ENCODE peak calls at places on chromosome 9, in eight cellular contexts. One of them, this sample, is unnamed.

GRCh38 chr9:35798658-35799366 is 7.4 kb downstream of the NPR2 start:
- DNase-seq in osteoblast: peak; percentile 53
- DNase-seq in OCI-LY7: no peak
- DNase-seq in thoracic aorta: no peak
- DNase-seq in psoas muscle: no peak
- DNase-seq in heart left ventricle: no peak
- DNase-seq in thyroid gland: no peak
- DNase-seq in Peyer's patch: no peak
- DNase-seq in this sample: no peak

GRCh38 chr9:20884985-20885593 is 146.4 kb downstream of the HACD4 start:
- DNase-seq in thoracic aorta: peak; percentile 2
- DNase-seq in psoas muscle: peak; percentile 64
- DNase-seq in OCI-LY7: peak; percentile 50
- DNase-seq in thyroid gland: peak; percentile 71
- DNase-seq in osteoblast: peak; percentile 10
- DNase-seq in Peyer's patch: peak; percentile 81
- DNase-seq in heart left ventricle: peak; percentile 26
- DNase-seq in this sample: no peak

GRCh38 chr9:86093788-86094555 is 5.4 kb downstream of the GOLM1 start:
- DNase-seq in osteoblast: no peak
- DNase-seq in psoas muscle: no peak
- DNase-seq in Peyer's patch: peak; percentile 81
- DNase-seq in thyroid gland: no peak
- DNase-seq in heart left ventricle: no peak
- DNase-seq in thoracic aorta: no peak
- DNase-seq in OCI-LY7: no peak
- DNase-seq in this sample: no peak

GRCh38 chr9:38622083-38622674 is 1.8 kb upstream of the ANKRD18A start:
- DNase-seq in thoracic aorta: no peak
- DNase-seq in osteoblast: peak; percentile 77
- DNase-seq in heart left ventricle: no peak
- DNase-seq in psoas muscle: peak; percentile 46
- DNase-seq in Peyer's patch: no peak
- DNase-seq in OCI-LY7: no peak
- DNase-seq in thyroid gland: peak; percentile 85
- DNase-seq in this sample: peak; percentile 64

GRCh38 chr9:97925497-97926334 is 3.4 kb upstream of the TRMO start:
- DNase-seq in heart left ventricle: no peak
- DNase-seq in thyroid gland: no peak
- DNase-seq in thoracic aorta: no peak
- DNase-seq in Peyer's patch: no peak
- DNase-seq in osteoblast: no peak
- DNase-seq in psoas muscle: no peak
- DNase-seq in OCI-LY7: no peak
- DNase-seq in this sample: no peak

GRCh38 chr9:126489604-126490593 is 123.8 kb upstream of the LMX1B start:
- DNase-seq in psoas muscle: no peak
- DNase-seq in thoracic aorta: no peak
- DNase-seq in thyroid gland: no peak
- DNase-seq in heart left ventricle: no peak
- DNase-seq in Peyer's patch: no peak
- DNase-seq in OCI-LY7: no peak
- DNase-seq in osteoblast: peak; percentile 89
- DNase-seq in this sample: peak; percentile 61

GRCh38 chr9:72132052-72132451 is 17.2 kb upstream of the GDA start:
- DNase-seq in OCI-LY7: no peak
- DNase-seq in Peyer's patch: no peak
- DNase-seq in psoas muscle: no peak
- DNase-seq in osteoblast: no peak
- DNase-seq in thyroid gland: no peak
- DNase-seq in heart left ventricle: no peak
- DNase-seq in thoracic aorta: no peak
- DNase-seq in this sample: no peak

GRCh38 chr9:79028101-79028500 is 543.7 kb upstream of the TLE4 start:
- DNase-seq in thoracic aorta: no peak
- DNase-seq in Peyer's patch: no peak
- DNase-seq in psoas muscle: no peak
- DNase-seq in osteoblast: no peak
- DNase-seq in thyroid gland: no peak
- DNase-seq in OCI-LY7: no peak
- DNase-seq in heart left ventricle: no peak
- DNase-seq in this sample: no peak

GRCh38 chr9:4086119-4087088 is 213.5 kb downstream of the GLIS3 start:
- DNase-seq in osteoblast: peak; percentile 80
- DNase-seq in Peyer's patch: no peak
- DNase-seq in thoracic aorta: no peak
- DNase-seq in OCI-LY7: no peak
- DNase-seq in psoas muscle: no peak
- DNase-seq in thyroid gland: no peak
- DNase-seq in heart left ventricle: no peak
- DNase-seq in this sample: no peak

GRCh38 chr9:16521868-16522381 is 348.5 kb downstream of the BNC2 start:
- DNase-seq in heart left ventricle: peak; percentile 43
- DNase-seq in osteoblast: peak; percentile 49
- DNase-seq in OCI-LY7: no peak
- DNase-seq in thoracic aorta: no peak
- DNase-seq in psoas muscle: peak; percentile 42
- DNase-seq in Peyer's patch: no peak
- DNase-seq in thyroid gland: no peak
- DNase-seq in this sample: no peak

DNA sequence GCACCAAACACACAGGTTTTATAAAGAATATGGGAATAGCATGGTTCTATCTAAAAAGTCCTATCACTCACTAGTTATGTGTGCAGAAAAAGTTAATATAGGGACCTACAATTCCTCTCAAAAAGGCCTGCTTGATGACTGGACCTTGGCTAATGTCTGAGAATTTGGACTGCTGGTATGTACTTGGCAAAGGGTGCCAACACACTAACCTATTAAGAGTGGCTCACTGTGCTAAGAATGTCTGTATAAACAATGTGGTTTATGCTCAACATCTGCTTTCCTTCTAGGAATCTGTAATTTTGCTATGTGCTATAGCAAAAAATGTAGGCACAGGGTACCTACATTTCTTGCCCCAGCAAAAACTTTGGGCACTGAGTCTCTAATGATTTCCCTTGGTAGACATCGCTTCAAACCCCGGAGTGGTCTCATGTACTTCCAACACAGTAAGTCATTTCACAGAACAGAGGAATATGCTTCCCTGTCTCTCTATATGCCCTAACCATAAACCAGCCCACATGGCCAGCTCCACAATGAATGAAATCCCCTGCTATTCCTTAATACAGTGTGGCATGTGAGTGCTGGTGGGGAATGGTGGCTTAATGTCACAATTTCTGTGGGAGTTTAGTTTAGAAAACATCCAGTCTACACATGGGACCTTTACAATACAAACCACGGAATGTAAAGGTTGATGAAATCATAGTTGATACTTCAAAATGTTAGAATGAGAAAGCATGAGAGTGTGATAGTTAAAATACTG is 101.7 kb downstream of the UBAP2 start:
- DNase-seq in Peyer's patch: no peak
- DNase-seq in heart left ventricle: no peak
- DNase-seq in thoracic aorta: no peak
- DNase-seq in thyroid gland: peak; percentile 51
- DNase-seq in OCI-LY7: no peak
- DNase-seq in osteoblast: peak; percentile 92
- DNase-seq in psoas muscle: no peak
- DNase-seq in this sample: no peak
- H3K36me3 ChIP-seq in Peyer's patch: no peaks in the 10 kb centered on the region
- H3K36me3 ChIP-seq in heart left ventricle: peaks cover 13% of the 10 kb centered on the region
- H3K36me3 ChIP-seq in thoracic aorta: no peaks in the 10 kb centered on the region
- H3K36me3 ChIP-seq in thyroid gland: peaks cover 4% of the 10 kb centered on the region
- H3K36me3 ChIP-seq in OCI-LY7: peaks cover 84% of the 10 kb centered on the region
- H3K36me3 ChIP-seq in osteoblast: peaks cover 21% of the 10 kb centered on the region
- H3K36me3 ChIP-seq in psoas muscle: peaks cover 65% of the 10 kb centered on the region
- H3K36me3 ChIP-seq in this sample: peaks cover 12% of the 10 kb centered on the region

GRCh38 chr9:128103589-128103962 is 24.0 kb downstream of the PTGES2 start:
- DNase-seq in osteoblast: peak; percentile 80
- DNase-seq in thoracic aorta: no peak
- DNase-seq in thyroid gland: peak; percentile 42
- DNase-seq in OCI-LY7: peak; percentile 47
- DNase-seq in psoas muscle: no peak
- DNase-seq in Peyer's patch: no peak
- DNase-seq in heart left ventricle: no peak
- DNase-seq in this sample: peak; percentile 81
- H3K36me3 ChIP-seq in osteoblast: peaks cover 73% of the 10 kb centered on the region
- H3K36me3 ChIP-seq in thoracic aorta: peaks cover 64% of the 10 kb centered on the region
- H3K36me3 ChIP-seq in thyroid gland: peaks cover 51% of the 10 kb centered on the region
- H3K36me3 ChIP-seq in OCI-LY7: peaks cover 76% of the 10 kb centered on the region
- H3K36me3 ChIP-seq in psoas muscle: peaks cover 74% of the 10 kb centered on the region
- H3K36me3 ChIP-seq in Peyer's patch: no peaks in the 10 kb centered on the region
- H3K36me3 ChIP-seq in heart left ventricle: peaks cover 29% of the 10 kb centered on the region
- H3K36me3 ChIP-seq in this sample: peaks cover 37% of the 10 kb centered on the region

GRCh38 chr9:128969491-128969890 is 22.0 kb downstream of the NUP188 start:
- DNase-seq in psoas muscle: no peak
- DNase-seq in thoracic aorta: no peak
- DNase-seq in thyroid gland: no peak
- DNase-seq in heart left ventricle: no peak
- DNase-seq in osteoblast: no peak
- DNase-seq in Peyer's patch: no peak
- DNase-seq in OCI-LY7: no peak
- DNase-seq in this sample: no peak
- H3K36me3 ChIP-seq in psoas muscle: peaks cover 81% of the 10 kb centered on the region
- H3K36me3 ChIP-seq in thoracic aorta: peaks cover 45% of the 10 kb centered on the region
- H3K36me3 ChIP-seq in thyroid gland: peaks cover 51% of the 10 kb centered on the region
- H3K36me3 ChIP-seq in heart left ventricle: peaks cover 26% of the 10 kb centered on the region
- H3K36me3 ChIP-seq in osteoblast: peaks cover 72% of the 10 kb centered on the region
- H3K36me3 ChIP-seq in Peyer's patch: no peaks in the 10 kb centered on the region
- H3K36me3 ChIP-seq in OCI-LY7: peaks cover 94% of the 10 kb centered on the region
- H3K36me3 ChIP-seq in this sample: peaks cover 20% of the 10 kb centered on the region

GRCh38 chr9:113390192-113390960 is 10.7 kb downstream of the ALAD start:
- DNase-seq in osteoblast: no peak
- DNase-seq in Peyer's patch: no peak
- DNase-seq in heart left ventricle: no peak
- DNase-seq in OCI-LY7: no peak
- DNase-seq in psoas muscle: no peak
- DNase-seq in thoracic aorta: no peak
- DNase-seq in thyroid gland: no peak
- DNase-seq in this sample: peak; percentile 14
- H3K36me3 ChIP-seq in osteoblast: peaks cover 14% of the 10 kb centered on the region
- H3K36me3 ChIP-seq in Peyer's patch: no peaks in the 10 kb centered on the region
- H3K36me3 ChIP-seq in heart left ventricle: peaks cover 29% of the 10 kb centered on the region
- H3K36me3 ChIP-seq in OCI-LY7: peaks cover 22% of the 10 kb centered on the region
- H3K36me3 ChIP-seq in psoas muscle: peaks cover 70% of the 10 kb centered on the region
- H3K36me3 ChIP-seq in thoracic aorta: peaks cover 40% of the 10 kb centered on the region
- H3K36me3 ChIP-seq in thyroid gland: peaks cover 41% of the 10 kb centered on the region
- H3K36me3 ChIP-seq in this sample: peaks cover 3% of the 10 kb centered on the region

GRCh38 chr9:134410078-134410834 is 84.0 kb downstream of the RXRA start:
- DNase-seq in OCI-LY7: no peak
- DNase-seq in thoracic aorta: no peak
- DNase-seq in psoas muscle: peak; percentile 92
- DNase-seq in heart left ventricle: no peak
- DNase-seq in osteoblast: no peak
- DNase-seq in thyroid gland: peak; percentile 53
- DNase-seq in Peyer's patch: no peak
- DNase-seq in this sample: no peak

GRCh38 chr9:134412298-134412711 is 86.0 kb downstream of the RXRA start:
- DNase-seq in thoracic aorta: no peak
- DNase-seq in Peyer's patch: no peak
- DNase-seq in OCI-LY7: no peak
- DNase-seq in osteoblast: no peak
- DNase-seq in thyroid gland: no peak
- DNase-seq in psoas muscle: peak; percentile 65
- DNase-seq in heart left ventricle: no peak
- DNase-seq in this sample: peak; percentile 85

GRCh38 chr9:134413112-134413715 is 87.0 kb downstream of the RXRA start:
- DNase-seq in heart left ventricle: no peak
- DNase-seq in OCI-LY7: no peak
- DNase-seq in osteoblast: peak; percentile 93
- DNase-seq in thyroid gland: no peak
- DNase-seq in Peyer's patch: no peak
- DNase-seq in psoas muscle: no peak
- DNase-seq in thoracic aorta: no peak
- DNase-seq in this sample: no peak

GRCh38 chr9:134410835-134411217 is 84.6 kb downstream of the RXRA start:
- DNase-seq in thyroid gland: no peak
- DNase-seq in osteoblast: no peak
- DNase-seq in heart left ventricle: no peak
- DNase-seq in Peyer's patch: no peak
- DNase-seq in thoracic aorta: no peak
- DNase-seq in psoas muscle: no peak
- DNase-seq in OCI-LY7: no peak
- DNase-seq in this sample: peak; percentile 66

DNA sequence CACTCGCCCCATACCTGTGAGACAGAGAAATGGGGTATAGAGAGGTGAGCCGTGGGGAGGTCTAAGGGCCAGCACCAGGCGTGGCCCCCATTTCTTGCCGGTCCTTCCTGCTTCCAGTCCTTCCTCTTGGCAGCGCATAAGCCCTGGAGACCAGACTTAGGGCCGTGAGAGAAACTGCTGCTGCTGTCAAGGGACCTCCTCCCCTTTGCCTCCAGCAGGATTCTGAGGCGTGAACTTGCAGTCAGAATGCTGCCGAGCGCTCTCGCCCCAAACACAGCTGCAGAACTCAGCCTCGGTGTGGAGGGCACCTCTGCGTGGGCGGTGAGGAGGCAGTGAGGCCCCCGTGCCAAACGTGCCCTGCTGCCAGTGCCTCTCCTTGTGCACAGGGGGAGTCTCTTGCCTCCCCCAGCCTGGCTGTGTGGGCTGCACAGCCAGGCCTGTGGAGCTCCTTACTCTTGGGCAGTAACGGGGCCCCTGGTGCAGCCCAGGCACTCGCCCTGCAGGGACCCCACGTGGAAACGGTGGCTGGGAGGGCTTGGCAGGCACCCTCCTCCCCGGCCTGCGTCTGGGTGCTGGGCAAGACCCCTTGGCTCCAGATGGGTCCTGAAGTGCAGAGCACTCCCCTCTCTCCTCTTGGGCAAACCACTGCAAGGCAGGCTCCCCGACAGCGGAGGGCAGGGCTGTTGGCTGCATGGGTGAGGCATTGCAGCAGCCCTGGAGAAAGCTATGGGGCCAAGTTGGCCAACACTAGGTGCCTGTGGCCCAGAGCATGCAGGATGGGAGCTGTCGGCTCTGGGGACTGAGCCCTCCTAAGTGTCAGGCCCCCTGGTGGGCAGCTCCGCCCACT is 85.4 kb downstream of the RXRA start:
- DNase-seq in OCI-LY7: no peak
- DNase-seq in thyroid gland: no peak
- DNase-seq in osteoblast: peak; percentile 95
- DNase-seq in heart left ventricle: peak; percentile 69
- DNase-seq in thoracic aorta: no peak
- DNase-seq in Peyer's patch: no peak
- DNase-seq in psoas muscle: peak; percentile 71
- DNase-seq in this sample: peak; percentile 84
- H3K36me3 ChIP-seq in OCI-LY7: no peaks in the 10 kb centered on the region
- H3K36me3 ChIP-seq in thyroid gland: no peaks in the 10 kb centered on the region
- H3K36me3 ChIP-seq in osteoblast: peaks cover 11% of the 10 kb centered on the region
- H3K36me3 ChIP-seq in heart left ventricle: no peaks in the 10 kb centered on the region
- H3K36me3 ChIP-seq in thoracic aorta: peaks cover 1% of the 10 kb centered on the region
- H3K36me3 ChIP-seq in Peyer's patch: no peaks in the 10 kb centered on the region
- H3K36me3 ChIP-seq in psoas muscle: peaks cover 4% of the 10 kb centered on the region
- H3K36me3 ChIP-seq in this sample: no peaks in the 10 kb centered on the region

GRCh38 chr9:33295571-33295970 is 5.3 kb downstream of the NFX1 start:
- DNase-seq in Peyer's patch: no peak
- DNase-seq in osteoblast: no peak
- DNase-seq in thoracic aorta: no peak
- DNase-seq in thyroid gland: no peak
- DNase-seq in heart left ventricle: no peak
- DNase-seq in OCI-LY7: no peak
- DNase-seq in psoas muscle: no peak
- DNase-seq in this sample: no peak
- H3K36me3 ChIP-seq in Peyer's patch: no peaks in the 10 kb centered on the region
- H3K36me3 ChIP-seq in osteoblast: peaks cover 85% of the 10 kb centered on the region
- H3K36me3 ChIP-seq in thoracic aorta: peaks cover 35% of the 10 kb centered on the region
- H3K36me3 ChIP-seq in thyroid gland: peaks cover 24% of the 10 kb centered on the region
- H3K36me3 ChIP-seq in heart left ventricle: peaks cover 8% of the 10 kb centered on the region
- H3K36me3 ChIP-seq in OCI-LY7: peaks cover 86% of the 10 kb centered on the region
- H3K36me3 ChIP-seq in psoas muscle: peaks cover 80% of the 10 kb centered on the region
- H3K36me3 ChIP-seq in this sample: peaks cover 17% of the 10 kb centered on the region

GRCh38 chr9:132989014-132989310 is 10.5 kb downstream of the GFI1B start:
- DNase-seq in thyroid gland: no peak
- DNase-seq in Peyer's patch: no peak
- DNase-seq in psoas muscle: no peak
- DNase-seq in thoracic aorta: no peak
- DNase-seq in heart left ventricle: no peak
- DNase-seq in osteoblast: peak; percentile 78
- DNase-seq in OCI-LY7: no peak
- DNase-seq in this sample: peak; percentile 56
- H3K36me3 ChIP-seq in thyroid gland: no peaks in the 10 kb centered on the region
- H3K36me3 ChIP-seq in Peyer's patch: no peaks in the 10 kb centered on the region
- H3K36me3 ChIP-seq in psoas muscle: no peaks in the 10 kb centered on the region
- H3K36me3 ChIP-seq in thoracic aorta: no peaks in the 10 kb centered on the region
- H3K36me3 ChIP-seq in heart left ventricle: no peaks in the 10 kb centered on the region
- H3K36me3 ChIP-seq in osteoblast: no peaks in the 10 kb centered on the region
- H3K36me3 ChIP-seq in OCI-LY7: no peaks in the 10 kb centered on the region
- H3K36me3 ChIP-seq in this sample: no peaks in the 10 kb centered on the region